ENCODE peak calls at places on chromosomes 4 and X, in six cellular contexts. One of them, this sample, is unnamed.
A peak's percentile ranks its signal among the peaks of the same experiment; 100 is the strongest.

GRCh38 chrX:133926809-133927208 is 58.6 kb downstream of the GPC3 start:
- DNase-seq in OCI-LY7: no peak
- DNase-seq in pancreas: no peak
- DNase-seq in Karpas-422: no peak
- DNase-seq in neural progenitor cell: no peak
- DNase-seq in heart right ventricle: no peak
- DNase-seq in this sample: no peak

GRCh38 chr4:182555997-182556418 is 312.8 kb downstream of the TENM3 start:
- DNase-seq in heart right ventricle: no peak
- DNase-seq in neural progenitor cell: peak; percentile 75
- DNase-seq in pancreas: no peak
- DNase-seq in OCI-LY7: no peak
- DNase-seq in Karpas-422: no peak
- DNase-seq in this sample: no peak

GRCh38 chr4:121156822-121157769 is 7.0 kb downstream of the TNIP3 start:
- DNase-seq in heart right ventricle: peak; percentile 7
- DNase-seq in pancreas: peak; percentile 18
- DNase-seq in OCI-LY7: no peak
- DNase-seq in neural progenitor cell: peak; percentile 77
- DNase-seq in Karpas-422: no peak
- DNase-seq in this sample: peak; percentile 1

GRCh38 chrX:138847930-138848329 is 136.4 kb upstream of the FGF13 start:
- DNase-seq in Karpas-422: no peak
- DNase-seq in neural progenitor cell: no peak
- DNase-seq in OCI-LY7: no peak
- DNase-seq in pancreas: no peak
- DNase-seq in heart right ventricle: no peak
- DNase-seq in this sample: no peak

GRCh38 chr4:88991746-88992145 is 65.2 kb downstream of the FAM13A start:
- DNase-seq in Karpas-422: no peak
- DNase-seq in heart right ventricle: no peak
- DNase-seq in OCI-LY7: no peak
- DNase-seq in neural progenitor cell: no peak
- DNase-seq in pancreas: no peak
- DNase-seq in this sample: no peak

GRCh38 chr4:140133576-140133975 is 20.4 kb downstream of the MAML3 start:
- DNase-seq in Karpas-422: no peak
- DNase-seq in pancreas: no peak
- DNase-seq in OCI-LY7: no peak
- DNase-seq in heart right ventricle: no peak
- DNase-seq in neural progenitor cell: no peak
- DNase-seq in this sample: no peak

GRCh38 chrX:83966347-83966746 is 105.4 kb downstream of the CYLC1 start:
- DNase-seq in Karpas-422: no peak
- DNase-seq in heart right ventricle: no peak
- DNase-seq in neural progenitor cell: no peak
- DNase-seq in OCI-LY7: no peak
- DNase-seq in pancreas: no peak
- DNase-seq in this sample: no peak

GRCh38 chr4:77473509-77473908 is 132.1 kb upstream of the CXCL13 start:
- DNase-seq in heart right ventricle: no peak
- DNase-seq in OCI-LY7: peak; percentile 36
- DNase-seq in Karpas-422: peak; percentile 64
- DNase-seq in neural progenitor cell: peak; percentile 37
- DNase-seq in pancreas: no peak
- DNase-seq in this sample: no peak

GRCh38 chr4:143441678-143442077 is 71.8 kb upstream of the SMARCA5 start:
- DNase-seq in Karpas-422: no peak
- DNase-seq in OCI-LY7: no peak
- DNase-seq in pancreas: no peak
- DNase-seq in neural progenitor cell: peak; percentile 6
- DNase-seq in heart right ventricle: no peak
- DNase-seq in this sample: peak; percentile 29

GRCh38 chrX:154401045-154401799 is 3.0 kb downstream of the RPL10 start:
- DNase-seq in Karpas-422: peak; percentile 73
- DNase-seq in neural progenitor cell: no peak
- DNase-seq in pancreas: peak; percentile 46
- DNase-seq in OCI-LY7: peak; percentile 11
- DNase-seq in heart right ventricle: no peak
- DNase-seq in this sample: no peak

GRCh38 chr4:123390846-123391456 is 5.6 kb upstream of the SPRY1 start:
- DNase-seq in heart right ventricle: no peak
- DNase-seq in Karpas-422: peak; percentile 67
- DNase-seq in OCI-LY7: peak; percentile 66
- DNase-seq in pancreas: no peak
- DNase-seq in neural progenitor cell: no peak
- DNase-seq in this sample: no peak

GRCh38 chrX:68841251-68842049 is 12.6 kb downstream of the EFNB1 start:
- DNase-seq in neural progenitor cell: no peak
- DNase-seq in heart right ventricle: no peak
- DNase-seq in Karpas-422: no peak
- DNase-seq in OCI-LY7: no peak
- DNase-seq in pancreas: peak; percentile 75
- DNase-seq in this sample: no peak

GRCh38 chr4:90943311-90943710 is 816.1 kb downstream of the CCSER1 start:
- DNase-seq in OCI-LY7: no peak
- DNase-seq in Karpas-422: no peak
- DNase-seq in neural progenitor cell: no peak
- DNase-seq in heart right ventricle: no peak
- DNase-seq in pancreas: no peak
- DNase-seq in this sample: no peak

GRCh38 chr4:170940043-170940724 is 850.4 kb upstream of the AADAT start:
- DNase-seq in neural progenitor cell: no peak
- DNase-seq in pancreas: no peak
- DNase-seq in heart right ventricle: no peak
- DNase-seq in OCI-LY7: no peak
- DNase-seq in Karpas-422: no peak
- DNase-seq in this sample: no peak

GRCh38 chr4:26751838-26752237 is 108.8 kb upstream of the STIM2 start:
- DNase-seq in OCI-LY7: no peak
- DNase-seq in pancreas: no peak
- DNase-seq in heart right ventricle: no peak
- DNase-seq in Karpas-422: no peak
- DNase-seq in neural progenitor cell: no peak
- DNase-seq in this sample: no peak

GRCh38 chr4:29756966-29757365 is 963.2 kb upstream of the PCDH7 start:
- DNase-seq in pancreas: no peak
- DNase-seq in Karpas-422: no peak
- DNase-seq in neural progenitor cell: peak; percentile 3
- DNase-seq in heart right ventricle: no peak
- DNase-seq in OCI-LY7: no peak
- DNase-seq in this sample: no peak

GRCh38 chr4:52995341-52996030 is 133.4 kb downstream of the RASL11B start:
- DNase-seq in OCI-LY7: no peak
- DNase-seq in Karpas-422: no peak
- DNase-seq in heart right ventricle: no peak
- DNase-seq in pancreas: no peak
- DNase-seq in neural progenitor cell: no peak
- DNase-seq in this sample: no peak

GRCh38 chr4:150578745-150579470 is 3.0 kb upstream of the MAB21L2 start:
- DNase-seq in OCI-LY7: no peak
- DNase-seq in Karpas-422: no peak
- DNase-seq in pancreas: no peak
- DNase-seq in heart right ventricle: no peak
- DNase-seq in neural progenitor cell: peak; percentile 74
- DNase-seq in this sample: no peak

GRCh38 chr4:150581611-150582010 is 340 bp upstream of the MAB21L2 start:
- DNase-seq in OCI-LY7: no peak
- DNase-seq in pancreas: no peak
- DNase-seq in heart right ventricle: no peak
- DNase-seq in neural progenitor cell: peak; percentile 88
- DNase-seq in Karpas-422: no peak
- DNase-seq in this sample: no peak

GRCh38 chr4:150581206-150581605 is 745 bp upstream of the MAB21L2 start:
- DNase-seq in neural progenitor cell: no peak
- DNase-seq in Karpas-422: no peak
- DNase-seq in pancreas: no peak
- DNase-seq in OCI-LY7: no peak
- DNase-seq in heart right ventricle: no peak
- DNase-seq in this sample: no peak

GRCh38 chr4:150580244-150580643 is 1.7 kb upstream of the MAB21L2 start:
- DNase-seq in neural progenitor cell: peak; percentile 53
- DNase-seq in Karpas-422: no peak
- DNase-seq in pancreas: no peak
- DNase-seq in heart right ventricle: no peak
- DNase-seq in OCI-LY7: no peak
- DNase-seq in this sample: no peak

GRCh38 chr4:150579591-150580234 is 2.2 kb upstream of the MAB21L2 start:
- DNase-seq in Karpas-422: no peak
- DNase-seq in heart right ventricle: no peak
- DNase-seq in pancreas: peak; percentile 15
- DNase-seq in neural progenitor cell: peak; percentile 75
- DNase-seq in OCI-LY7: no peak
- DNase-seq in this sample: no peak
- H3K27ac ChIP-seq in Karpas-422: no peak overlapping the region
- H3K27ac ChIP-seq in heart right ventricle: no peak overlapping the region
- H3K27ac ChIP-seq in pancreas: no peak overlapping the region
- H3K27ac ChIP-seq in neural progenitor cell: peak overlapping the region; percentile 77
- H3K27ac ChIP-seq in OCI-LY7: no peak overlapping the region
- H3K27ac ChIP-seq in this sample: no peak overlapping the region

GRCh38 chr4:69239777-69240176 is 25.2 kb upstream of the UGT2B11 start:
- DNase-seq in neural progenitor cell: no peak
- DNase-seq in heart right ventricle: no peak
- DNase-seq in pancreas: no peak
- DNase-seq in OCI-LY7: no peak
- DNase-seq in Karpas-422: no peak
- DNase-seq in this sample: no peak
- H3K27ac ChIP-seq in neural progenitor cell: no peak overlapping the region
- H3K27ac ChIP-seq in heart right ventricle: no peak overlapping the region
- H3K27ac ChIP-seq in pancreas: no peak overlapping the region
- H3K27ac ChIP-seq in OCI-LY7: no peak overlapping the region
- H3K27ac ChIP-seq in Karpas-422: no peak overlapping the region
- H3K27ac ChIP-seq in this sample: no peak overlapping the region

GRCh38 chr4:184066584-184067300 is 150.9 kb downstream of the ENPP6 start:
- DNase-seq in Karpas-422: no peak
- DNase-seq in heart right ventricle: no peak
- DNase-seq in pancreas: no peak
- DNase-seq in neural progenitor cell: no peak
- DNase-seq in OCI-LY7: no peak
- DNase-seq in this sample: no peak
- H3K27ac ChIP-seq in Karpas-422: no peak overlapping the region
- H3K27ac ChIP-seq in heart right ventricle: no peak overlapping the region
- H3K27ac ChIP-seq in pancreas: no peak overlapping the region
- H3K27ac ChIP-seq in neural progenitor cell: no peak overlapping the region
- H3K27ac ChIP-seq in OCI-LY7: no peak overlapping the region
- H3K27ac ChIP-seq in this sample: no peak overlapping the region

GRCh38 chrX:107559506-107559905 is 68.8 kb upstream of the PRPS1 start:
- DNase-seq in pancreas: no peak
- DNase-seq in OCI-LY7: no peak
- DNase-seq in neural progenitor cell: no peak
- DNase-seq in Karpas-422: no peak
- DNase-seq in heart right ventricle: no peak
- DNase-seq in this sample: no peak

GRCh38 chrX:107563851-107564250 is 64.5 kb upstream of the PRPS1 start:
- DNase-seq in heart right ventricle: no peak
- DNase-seq in OCI-LY7: no peak
- DNase-seq in neural progenitor cell: no peak
- DNase-seq in pancreas: no peak
- DNase-seq in Karpas-422: no peak
- DNase-seq in this sample: no peak

GRCh38 chrX:107565005-107565404 is 63.3 kb upstream of the PRPS1 start:
- DNase-seq in heart right ventricle: no peak
- DNase-seq in neural progenitor cell: no peak
- DNase-seq in OCI-LY7: no peak
- DNase-seq in pancreas: no peak
- DNase-seq in Karpas-422: peak; percentile 24
- DNase-seq in this sample: no peak

GRCh38 chrX:107561468-107562215 is 66.7 kb upstream of the PRPS1 start:
- DNase-seq in OCI-LY7: no peak
- DNase-seq in neural progenitor cell: peak; percentile 36
- DNase-seq in pancreas: no peak
- DNase-seq in heart right ventricle: no peak
- DNase-seq in Karpas-422: no peak
- DNase-seq in this sample: no peak

GRCh38 chrX:107562482-107562881 is 65.8 kb upstream of the PRPS1 start:
- DNase-seq in heart right ventricle: no peak
- DNase-seq in pancreas: no peak
- DNase-seq in OCI-LY7: no peak
- DNase-seq in Karpas-422: no peak
- DNase-seq in neural progenitor cell: no peak
- DNase-seq in this sample: no peak
- H3K27ac ChIP-seq in heart right ventricle: no peak overlapping the region
- H3K27ac ChIP-seq in pancreas: no peak overlapping the region
- H3K27ac ChIP-seq in OCI-LY7: no peak overlapping the region
- H3K27ac ChIP-seq in Karpas-422: no peak overlapping the region
- H3K27ac ChIP-seq in neural progenitor cell: no peak overlapping the region
- H3K27ac ChIP-seq in this sample: no peak overlapping the region

GRCh38 chr4:80213117-80213815 is 16.0 kb downstream of the PRDM8 start:
- DNase-seq in pancreas: no peak
- DNase-seq in heart right ventricle: no peak
- DNase-seq in Karpas-422: no peak
- DNase-seq in OCI-LY7: no peak
- DNase-seq in neural progenitor cell: no peak
- DNase-seq in this sample: no peak

GRCh38 chr4:80219301-80220025 is 22.2 kb downstream of the PRDM8 start:
- DNase-seq in Karpas-422: no peak
- DNase-seq in OCI-LY7: no peak
- DNase-seq in pancreas: no peak
- DNase-seq in heart right ventricle: no peak
- DNase-seq in neural progenitor cell: peak; percentile 83
- DNase-seq in this sample: no peak

GRCh38 chr4:80215449-80216052 is 18.2 kb downstream of the PRDM8 start:
- DNase-seq in pancreas: no peak
- DNase-seq in Karpas-422: peak; percentile 43
- DNase-seq in neural progenitor cell: no peak
- DNase-seq in OCI-LY7: peak; percentile 40
- DNase-seq in heart right ventricle: no peak
- DNase-seq in this sample: no peak

GRCh38 chr4:80220711-80221110 is 23.4 kb downstream of the PRDM8 start:
- DNase-seq in neural progenitor cell: no peak
- DNase-seq in pancreas: no peak
- DNase-seq in Karpas-422: no peak
- DNase-seq in heart right ventricle: no peak
- DNase-seq in OCI-LY7: no peak
- DNase-seq in this sample: no peak

GRCh38 chr4:80216100-80216761 is 18.9 kb downstream of the PRDM8 start:
- DNase-seq in OCI-LY7: no peak
- DNase-seq in pancreas: no peak
- DNase-seq in Karpas-422: no peak
- DNase-seq in heart right ventricle: no peak
- DNase-seq in neural progenitor cell: no peak
- DNase-seq in this sample: no peak
- H3K27ac ChIP-seq in OCI-LY7: no peak overlapping the region
- H3K27ac ChIP-seq in pancreas: no peak overlapping the region
- H3K27ac ChIP-seq in Karpas-422: no peak overlapping the region
- H3K27ac ChIP-seq in heart right ventricle: no peak overlapping the region
- H3K27ac ChIP-seq in neural progenitor cell: no peak overlapping the region
- H3K27ac ChIP-seq in this sample: no peak overlapping the region

DNA sequence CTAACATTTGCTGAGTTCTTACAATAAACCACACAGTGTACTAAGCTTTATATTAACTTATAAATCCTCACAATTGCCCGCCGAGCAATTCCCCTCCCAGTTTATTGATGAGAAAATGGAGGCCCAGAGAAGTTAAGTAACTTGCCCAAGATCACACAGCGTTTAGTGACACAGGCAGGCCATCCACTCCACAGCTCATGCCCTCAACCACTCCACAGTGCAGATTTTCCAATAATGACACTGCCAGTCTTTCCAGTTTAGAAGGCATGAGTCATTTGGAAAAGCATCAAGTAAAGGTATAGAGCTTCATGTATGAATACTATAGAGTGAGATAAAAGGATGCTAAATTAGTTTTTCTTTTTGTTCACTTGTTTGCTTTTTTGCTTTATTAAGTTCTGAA is 208.5 kb downstream of the CAMK2D start:
- DNase-seq in OCI-LY7: no peak
- DNase-seq in heart right ventricle: no peak
- DNase-seq in neural progenitor cell: no peak
- DNase-seq in pancreas: no peak
- DNase-seq in Karpas-422: no peak
- DNase-seq in this sample: no peak
- H3K27ac ChIP-seq in OCI-LY7: no peak overlapping the region
- H3K27ac ChIP-seq in heart right ventricle: no peak overlapping the region
- H3K27ac ChIP-seq in neural progenitor cell: no peak overlapping the region
- H3K27ac ChIP-seq in pancreas: no peak overlapping the region
- H3K27ac ChIP-seq in Karpas-422: no peak overlapping the region
- H3K27ac ChIP-seq in this sample: no peak overlapping the region